ENCODE peak calls at places on chromosomes 4 and X, in eight cellular contexts. Y is right lobe of liver; R is NCI-H1436; G is NCI-H2081; K is type B pancreatic cell; T is AG09309; J is endothelial cell; H is stimulated activated CD8-positive, alpha-beta memory T cell treated with anti-CD3 and anti-CD28 coated beads, Interleukin-7, amount 100 ng/mL, for 24 hours. P is an unnamed sample.

GRCh38 chrX:19589105-19589504 is 73.8 kb upstream of the MAP3K15 start:
- DNase-seq in Y (no peak), R (no peak), G (no peak), K (no peak), T (no peak), J (no peak), H (no peak), P (no peak)

GRCh38 chrX:3713225-3713936 is at the start of gene PRKX:
- DNase-seq in Y (peak; percentile 48), R (peak; percentile 13), G (peak; percentile 54), K (peak; percentile 80), T (no peak), J (peak; percentile 51), H (peak; percentile 34), P (no peak)

GRCh38 chr4:80189956-80190671 is 7.2 kb upstream of the PRDM8 start:
- DNase-seq in Y (no peak), R (no peak), G (no peak), K (no peak), T (no peak), J (peak; percentile 16), H (no peak), P (no peak)

GRCh38 chrX:36856849-36857248 is 151.3 kb upstream of the FAM47C start:
- DNase-seq in Y (no peak), R (no peak), G (no peak), K (no peak), T (no peak), J (no peak), H (no peak), P (no peak)

GRCh38 chr4:118918388-118918787 is 29.7 kb downstream of the SYNPO2 start:
- DNase-seq in Y (no peak), R (no peak), G (no peak), K (no peak), T (peak; percentile 58), J (no peak), H (no peak), P (no peak)

GRCh38 chrX:18725316-18725943 is 18.0 kb downstream of the PPEF1 start:
- DNase-seq in Y (no peak), R (no peak), G (no peak), K (no peak), T (no peak), J (peak; percentile 15), H (no peak), P (no peak)

GRCh38 chrX:118976599-118977340 is 2.4 kb downstream of the LONRF3 start:
- DNase-seq in Y (peak; percentile 74), R (no peak), G (peak; percentile 73), K (peak; percentile 67), T (no peak), J (peak; percentile 7), H (no peak), P (no peak)

GRCh38 chr4:173413043-173413442 is 14.1 kb upstream of the SCRG1 start:
- DNase-seq in Y (no peak), R (no peak), G (no peak), K (no peak), T (no peak), J (no peak), H (no peak), P (no peak)

GRCh38 chr4:150493846-150494245 is 88.1 kb upstream of the MAB21L2 start:
- DNase-seq in Y (no peak), R (no peak), G (no peak), K (no peak), T (peak; percentile 10), J (no peak), H (no peak), P (no peak)

GRCh38 chr4:26938516-26938915 is 77.9 kb downstream of the STIM2 start:
- DNase-seq in Y (no peak), R (no peak), G (no peak), K (no peak), T (no peak), J (no peak), H (no peak), P (no peak)

GRCh38 chr4:142815834-142816233 is 30.3 kb downstream of the INPP4B start:
- DNase-seq in Y (no peak), R (no peak), G (no peak), K (no peak), T (peak; percentile 40), J (no peak), H (no peak), P (no peak)

GRCh38 chr4:3486556-3487270 is 23.6 kb downstream of the DOK7 start:
- DNase-seq in Y (no peak), R (no peak), G (peak; percentile 46), K (no peak), T (no peak), J (no peak), H (no peak), P (no peak)

GRCh38 chr4:44931720-44932119 is 205.4 kb upstream of the GNPDA2 start:
- DNase-seq in Y (no peak), R (no peak), G (peak; percentile 2), K (no peak), T (no peak), J (no peak), H (no peak), P (no peak)

GRCh38 chr4:185728886-185729285 is 83.1 kb downstream of the SORBS2 start:
- DNase-seq in Y (no peak), R (no peak), G (no peak), K (no peak), T (no peak), J (no peak), H (no peak), P (no peak)

GRCh38 chr4:51845736-51846135 is 2.8 kb downstream of the DCUN1D4 start:
- DNase-seq in Y (no peak), R (no peak), G (no peak), K (no peak), T (no peak), J (no peak), H (no peak), P (no peak)

GRCh38 chr4:135277116-135277979 is 1075.8 kb upstream of the PABPC4L start:
- DNase-seq in Y (no peak), R (no peak), G (no peak), K (no peak), T (peak; percentile 0), J (no peak), H (no peak), P (no peak)

GRCh38 chr4:114364857-114365256 is 233.8 kb upstream of the UGT8 start:
- DNase-seq in Y (no peak), R (no peak), G (no peak), K (no peak), T (peak; percentile 45), J (no peak), H (no peak), P (no peak)

GRCh38 chr4:3255611-3256186 is 6.7 kb downstream of the MSANTD1 start:
- DNase-seq in Y (no peak), R (no peak), G (no peak), K (peak; percentile 67), T (no peak), J (no peak), H (no peak), P (no peak)

GRCh38 chrX:42976729-42977366 is 198.9 kb upstream of the PPP1R2C start:
- DNase-seq in Y (no peak), R (no peak), G (no peak), K (no peak), T (no peak), J (no peak), H (no peak), P (no peak)

GRCh38 chr4:95017690-95018089 is 259.9 kb downstream of the BMPR1B start:
- DNase-seq in Y (no peak), R (no peak), G (no peak), K (no peak), T (no peak), J (no peak), H (no peak), P (no peak)